ENCODE peak calls at places on chromosomes 12 and 14, in four cellular contexts. R is uterus, H is MM.1S, T is choroid plexus epithelial cell. O is an unnamed sample.

GRCh38 chr12:52148541-52149181 is 43.2 kb downstream of the KRT80 start:
- DNase-seq in R (no peak), H (no peak), T (no peak), O (no peak)

GRCh38 chr12:68267892-68268396 is 14.5 kb upstream of the IL22 start:
- DNase-seq in R (no peak), H (no peak), T (peak), O (no peak)

GRCh38 chr14:29111554-29111953 is 345.0 kb downstream of the FOXG1 start:
- DNase-seq in R (no peak), H (no peak), T (no peak), O (no peak)

GRCh38 chr12:107645630-107646333 is 39.8 kb upstream of the PWP1 start:
- DNase-seq in R (peak), H (no peak), T (peak), O (no peak)

GRCh38 chr14:68513838-68514610 is 278.8 kb downstream of the ZFP36L1 start:
- DNase-seq in R (no peak), H (no peak), T (no peak), O (peak)

GRCh38 chr12:60842166-60842565 is 1246.3 kb downstream of the SLC16A7 start:
- DNase-seq in R (no peak), H (no peak), T (no peak), O (no peak)

GRCh38 chr12:110079477-110080400 is 31.4 kb upstream of the C12orf76 start:
- DNase-seq in R (no peak), H (peak), T (peak), O (peak)

GRCh38 chr12:122517877-122518276 is 8.9 kb downstream of the RSRC2 start:
- DNase-seq in R (no peak), H (no peak), T (peak), O (no peak)

GRCh38 chr12:108850854-108851573 is 6.4 kb downstream of the SSH1 start:
- DNase-seq in R (peak), H (no peak), T (peak), O (no peak)

GRCh38 chr12:54068423-54069070 is 14.9 kb downstream of the HOXC4 start:
- DNase-seq in R (no peak), H (no peak), T (no peak), O (no peak)

GRCh38 chr12:75660107-75660530 is 148.7 kb upstream of the KRR1 start:
- DNase-seq in R (no peak), H (no peak), T (peak), O (no peak)

GRCh38 chr12:90909069-90909676 is 45.8 kb downstream of the CCER1 start:
- DNase-seq in R (no peak), H (peak), T (peak), O (no peak)

GRCh38 chr14:30005114-30005698 is 77.6 kb upstream of the PRKD1 start:
- DNase-seq in R (no peak), H (peak), T (peak), O (peak)

GRCh38 chr12:49190317-49190716 is 1.4 kb upstream of the TUBA1A start:
- DNase-seq in R (no peak), H (no peak), T (no peak), O (no peak)

GRCh38 chr12:15088115-15088514 is 115.3 kb downstream of the PDE6H start:
- DNase-seq in R (no peak), H (peak), T (no peak), O (no peak)

GRCh38 chr12:44876554-44877275 is 600 bp upstream of the NELL2 start:
- DNase-seq in R (no peak), H (peak), T (peak), O (no peak)

GRCh38 chr12:94725375-94726168 is 75.2 kb upstream of the TMCC3 start:
- DNase-seq in R (no peak), H (no peak), T (peak), O (peak)

GRCh38 chr12:107544947-107545346 is 140.7 kb upstream of the PWP1 start:
- DNase-seq in R (no peak), H (no peak), T (no peak), O (no peak)

GRCh38 chr14:94599656-94600004 is 12.6 kb upstream of the SERPINA3 start:
- DNase-seq in R (no peak), H (no peak), T (peak), O (no peak)

GRCh38 chr14:103209054-103209453 is 85.8 kb downstream of the TNFAIP2 start:
- DNase-seq in R (no peak), H (no peak), T (no peak), O (no peak)

GRCh38 chr12:121805800-121806555 is 2.2 kb downstream of the SETD1B start:
- DNase-seq in R (peak), H (no peak), T (no peak), O (no peak)

GRCh38 chr14:96662116-96662901 is 134.9 kb upstream of the VRK1 start:
- DNase-seq in R (no peak), H (no peak), T (no peak), O (no peak)

GRCh38 chr14:94601961-94602391 is 10.2 kb upstream of the SERPINA3 start:
- DNase-seq in R (peak), H (no peak), T (peak), O (no peak)

GRCh38 chr14:72595152-72595551 is 298.7 kb downstream of the DPF3 start:
- DNase-seq in R (no peak), H (no peak), T (no peak), O (no peak)

GRCh38 chr12:60394680-60395079 is 798.9 kb downstream of the SLC16A7 start:
- DNase-seq in R (no peak), H (no peak), T (peak), O (no peak)

GRCh38 chr14:24122971-24123370 is 7.5 kb upstream of the FITM1 start:
- DNase-seq in R (no peak), H (no peak), T (no peak), O (no peak)

GRCh38 chr14:70909788-70910614 is 2.7 kb downstream of the PCNX1 start:
- DNase-seq in R (no peak), H (no peak), T (no peak), O (no peak)

GRCh38 chr12:63965936-63966602 is 121.6 kb downstream of the SRGAP1 start:
- DNase-seq in R (no peak), H (no peak), T (no peak), O (no peak)

GRCh38 chr12:74537126-74537706 is 419 bp upstream of the ATXN7L3B start:
- DNase-seq in R (no peak), H (peak), T (peak), O (peak)

GRCh38 chr12:90060031-90060430 is 351.4 kb upstream of the ATP2B1 start:
- DNase-seq in R (no peak), H (no peak), T (no peak), O (no peak)

DNA sequence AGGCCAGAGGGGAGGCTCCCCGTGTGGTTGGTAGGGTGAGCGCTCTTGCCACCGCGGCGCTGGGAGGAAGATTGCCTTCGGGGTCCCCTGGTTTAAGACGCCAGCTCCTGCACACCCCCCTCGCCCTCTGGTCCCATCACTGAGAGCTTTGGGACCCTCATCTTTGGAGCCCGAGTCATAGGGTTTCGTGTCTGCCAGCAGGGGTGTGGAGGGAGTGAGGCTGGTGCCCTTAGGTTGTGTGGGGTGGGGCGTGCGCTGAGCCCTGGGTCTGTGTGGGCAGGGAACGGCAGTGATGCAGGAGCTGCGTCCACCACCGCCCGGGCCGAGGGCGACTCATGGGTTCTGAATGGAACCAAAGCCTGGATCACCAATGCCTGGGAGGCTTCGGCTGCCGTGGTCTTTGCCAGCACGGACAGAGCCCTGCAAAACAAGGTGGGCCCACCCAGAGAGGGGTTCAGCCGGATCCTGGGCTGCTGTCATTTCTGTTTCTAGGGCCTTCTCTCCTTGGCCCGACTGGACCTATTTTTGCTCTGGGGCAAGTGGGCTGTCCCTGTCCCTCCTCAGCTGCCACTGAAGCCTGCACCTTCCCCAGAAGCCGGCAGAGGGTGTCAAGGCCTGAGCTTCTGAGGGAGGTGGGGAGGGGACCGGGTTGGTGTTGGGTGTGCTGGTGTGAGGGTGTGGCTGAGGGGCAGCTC is 12.1 kb downstream of the ACADS start:
- DNase-seq in R (no peak), H (no peak), T (peak), O (no peak)
- TF ChIP-seq CTCF in R (no peak), H (no peak), T (peak), O (no peak)

GRCh38 chr12:31423405-31423804 is 97.5 kb upstream of the SINHCAF start:
- DNase-seq in R (no peak), H (no peak), T (no peak), O (no peak)
- TF ChIP-seq CTCF in R (no peak), H (no peak), T (no peak), O (no peak)

GRCh38 chr12:27607611-27608010 is 83.6 kb downstream of the PPFIBP1 start:
- DNase-seq in R (no peak), H (no peak), T (no peak), O (no peak)
- TF ChIP-seq CTCF in R (no peak), H (no peak), T (no peak), O (no peak)

DNA sequence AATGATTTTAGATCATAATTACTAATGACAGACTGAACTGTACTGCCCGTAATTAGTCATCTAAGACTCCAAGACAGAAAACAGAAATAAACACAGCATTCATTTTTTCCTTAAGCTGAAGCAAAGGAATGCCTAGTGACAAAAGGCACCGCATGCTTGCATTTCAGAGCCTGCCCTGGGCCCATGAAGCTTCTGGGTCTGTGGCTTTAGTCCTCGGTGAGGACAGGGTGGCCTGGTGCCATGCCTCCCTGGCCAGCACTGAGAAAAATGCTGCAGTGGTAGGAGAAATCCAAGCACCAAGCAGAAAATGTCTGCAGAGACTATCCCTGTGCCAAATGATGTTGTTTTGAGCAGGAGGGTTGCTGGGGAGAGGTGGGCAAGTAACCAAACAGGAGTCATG is 171.6 kb downstream of the CALM1 start:
- DNase-seq in R (no peak), H (no peak), T (no peak), O (no peak)
- TF ChIP-seq CTCF in R (no peak), H (no peak), T (no peak), O (no peak)

DNA sequence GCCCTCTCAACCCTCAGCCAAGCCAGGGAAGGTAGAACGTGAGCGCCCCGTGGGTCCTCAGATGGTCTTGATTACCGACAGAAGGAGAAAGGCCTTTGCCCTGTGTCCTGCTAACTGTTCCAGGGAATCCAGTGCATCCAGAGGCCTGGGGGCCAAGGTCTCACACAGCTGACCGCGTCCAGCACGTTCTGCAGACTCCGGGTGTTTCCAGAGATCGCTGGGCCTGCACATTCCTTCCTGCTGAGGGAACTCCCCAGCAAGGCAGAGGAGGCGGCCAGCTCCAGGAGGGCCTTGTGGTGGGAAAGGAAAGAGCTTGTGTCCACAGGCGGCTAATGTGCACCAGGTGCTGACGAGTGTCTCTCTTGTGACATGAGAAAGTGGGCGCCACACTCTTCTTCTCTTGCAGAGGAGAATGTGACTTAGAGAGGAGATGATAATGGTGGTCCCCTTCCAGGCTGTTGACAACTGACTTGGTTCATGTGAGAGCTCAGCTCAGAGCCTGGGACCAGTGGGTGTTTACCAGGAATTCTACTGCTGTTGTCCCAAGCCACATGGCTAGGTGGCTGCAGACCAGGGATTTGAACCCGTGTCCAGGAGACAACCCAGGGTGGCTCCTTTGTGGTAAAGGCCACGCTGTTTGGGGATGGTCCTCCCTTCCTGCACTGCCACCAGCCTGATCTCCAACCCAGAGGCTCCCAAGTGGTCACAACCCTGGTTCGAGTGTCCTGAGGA is 46.8 kb upstream of the DLK1 start:
- DNase-seq in R (peak), H (no peak), T (peak), O (no peak)
- TF ChIP-seq CTCF in R (no peak), H (no peak), T (peak), O (no peak)

DNA sequence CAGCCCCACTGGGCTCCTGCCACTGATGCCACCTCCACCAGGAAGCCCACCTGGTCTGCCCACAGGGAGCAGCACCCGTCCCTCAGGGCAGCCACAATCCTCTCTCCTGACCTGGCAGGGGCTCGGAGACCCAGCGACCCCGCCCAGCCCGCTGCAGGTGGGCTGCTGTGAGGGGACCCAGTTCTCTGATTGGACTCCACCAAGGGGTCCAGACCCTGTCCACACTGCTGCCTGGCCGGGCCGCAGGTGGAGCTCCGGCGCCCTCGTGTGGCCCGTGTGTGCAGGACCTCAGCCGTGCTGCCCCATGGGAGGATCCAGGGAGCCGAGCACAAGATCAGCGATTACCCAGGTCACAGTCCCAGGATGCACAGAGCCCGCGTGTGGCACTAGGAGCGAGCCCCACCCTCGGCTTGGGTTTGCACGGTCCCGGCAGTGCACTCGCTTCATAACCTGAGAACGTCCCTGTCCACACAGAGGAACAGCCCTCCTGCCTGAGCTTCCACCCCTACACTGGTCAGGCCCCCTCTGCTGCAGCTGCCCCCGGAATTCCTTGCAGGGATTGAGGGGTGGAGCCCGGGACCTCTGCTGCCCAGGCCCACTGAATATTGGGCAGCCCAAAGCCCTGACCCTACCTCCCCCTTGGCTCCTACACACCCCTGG is 35.4 kb upstream of the TMEM179 start:
- DNase-seq in R (no peak), H (peak), T (peak), O (no peak)
- TF ChIP-seq CTCF in R (peak), H (peak), T (peak), O (peak)

GRCh38 chr12:112361271-112361670 is 21.0 kb downstream of the HECTD4 start:
- DNase-seq in R (no peak), H (no peak), T (no peak), O (no peak)
- TF ChIP-seq CTCF in R (no peak), H (no peak), T (no peak), O (no peak)

GRCh38 chr14:87745507-87746118 is 247.4 kb downstream of the GALC start:
- DNase-seq in R (no peak), H (peak), T (peak), O (no peak)
- TF ChIP-seq CTCF in R (no peak), H (peak), T (peak), O (peak)

DNA sequence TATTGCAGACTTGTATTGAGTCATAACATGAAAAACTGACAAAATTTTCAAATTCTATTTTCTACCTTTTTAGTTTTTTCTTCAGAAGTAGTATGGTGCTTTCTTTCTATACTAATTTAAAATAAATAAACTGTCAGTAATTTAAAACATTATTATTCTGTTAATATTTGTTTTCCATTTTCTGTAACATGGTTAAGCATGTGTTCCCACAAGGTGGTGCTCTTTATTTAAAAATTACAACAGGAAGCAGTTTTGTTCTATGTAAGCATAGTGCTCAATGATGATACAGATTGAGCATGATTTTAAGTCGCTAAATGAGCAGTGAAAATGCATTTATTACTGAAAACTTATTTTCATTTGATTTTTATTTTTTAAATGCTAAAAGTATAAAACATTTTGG is 114.6 kb downstream of the PPFIA2 start:
- DNase-seq in R (no peak), H (peak), T (peak), O (no peak)
- TF ChIP-seq CTCF in R (peak), H (peak), T (peak), O (peak)